ENCODE peak calls at places on chromosomes 3 and 15, in six cellular contexts. O is IMR-90, Y is H9, Z is neuronal stem cell, W is H1, B is mesenchymal stem cell. K is an unnamed sample.
A peak's percentile ranks its signal among the peaks of the same experiment; 100 is the strongest.

GRCh38 chr15:32888221-32888761 is 170.5 kb downstream of the GREM1 start:
- DNase-seq in O (peak; percentile 38), W (no peak), Y (no peak), B (no peak), Z (no peak), K (no peak)

GRCh38 chr3:24562874-24563273 is 68.2 kb upstream of the THRB start:
- DNase-seq in Z (no peak), O (no peak), W (no peak), Y (no peak), B (no peak), K (no peak)

GRCh38 chr3:61811652-61812051 is 250.3 kb downstream of the PTPRG start:
- DNase-seq in B (no peak), O (no peak), Z (no peak), Y (no peak), W (no peak), K (no peak)

GRCh38 chr15:28889346-28889745 is 3.6 kb downstream of the APBA2 start:
- DNase-seq in W (no peak), O (no peak), Z (no peak), B (no peak), Y (no peak), K (no peak)

GRCh38 chr3:151379083-151379734 is 5.3 kb downstream of the P2RY12 start:
- DNase-seq in Z (peak; percentile 11), Y (peak; percentile 65), B (peak; percentile 28), O (no peak), W (peak; percentile 63), K (no peak)

GRCh38 chr15:75335705-75336355 is at the start of gene COMMD4:
- DNase-seq in Z (peak; percentile 94), Y (peak; percentile 95), B (peak; percentile 95), O (peak; percentile 95), W (peak; percentile 95), K (peak; percentile 98)

GRCh38 chr15:72797338-72797689 is 13.8 kb upstream of the ADPGK start:
- DNase-seq in O (no peak), Y (peak; percentile 38), W (no peak), B (no peak), Z (no peak), K (no peak)

GRCh38 chr3:151538706-151539403 is 78.0 kb upstream of the IGSF10 start:
- DNase-seq in Z (no peak), B (no peak), W (no peak), O (peak; percentile 30), Y (no peak), K (no peak)

GRCh38 chr15:67093146-67093874 is 27.9 kb downstream of the SMAD3 start:
- DNase-seq in Y (no peak), W (no peak), B (no peak), O (no peak), Z (no peak), K (no peak)

GRCh38 chr3:151871639-151872468 is 1.6 kb upstream of the SUCNR1 start:
- DNase-seq in B (peak; percentile 41), O (no peak), W (no peak), Y (no peak), Z (no peak), K (peak; percentile 51)

GRCh38 chr3:189160519-189161309 is 11.1 kb upstream of the TPRG1 start:
- DNase-seq in Y (no peak), W (no peak), B (no peak), Z (no peak), O (no peak), K (peak; percentile 86)

GRCh38 chr3:38314767-38315487 is 31.7 kb upstream of the XYLB start:
- DNase-seq in Y (no peak), B (no peak), O (no peak), Z (no peak), W (peak; percentile 41), K (no peak)

GRCh38 chr15:69634860-69635259 is 182.2 kb downstream of the RPLP1 start:
- DNase-seq in O (no peak), Z (no peak), B (no peak), Y (no peak), W (no peak), K (no peak)

GRCh38 chr15:99014803-99015676 is 7.4 kb upstream of the PGPEP1L start:
- DNase-seq in Z (peak; percentile 78), O (peak; percentile 72), B (peak; percentile 78), Y (peak; percentile 84), W (peak; percentile 85), K (peak; percentile 77)

GRCh38 chr15:33091983-33092688 is 102.4 kb downstream of the FMN1 start:
- DNase-seq in W (no peak), Z (no peak), Y (no peak), B (no peak), O (peak; percentile 47), K (no peak)

GRCh38 chr3:71398157-71398836 is 185.2 kb downstream of the FOXP1 start:
- DNase-seq in B (no peak), Y (no peak), O (no peak), W (no peak), Z (no peak), K (no peak)

GRCh38 chr3:190032924-190033323 is 87.8 kb downstream of the P3H2 start:
- DNase-seq in Z (no peak), O (no peak), Y (peak; percentile 84), B (no peak), W (no peak), K (no peak)

GRCh38 chr3:8497582-8497981 is 4.0 kb upstream of the LMCD1 start:
- DNase-seq in B (peak; percentile 70), Y (no peak), O (peak; percentile 66), Z (no peak), W (no peak), K (peak; percentile 73)

GRCh38 chr15:100862162-100862561 is 17.5 kb upstream of the ALDH1A3 start:
- DNase-seq in O (no peak), B (no peak), Y (peak; percentile 13), Z (no peak), W (no peak), K (no peak)

GRCh38 chr3:124597273-124597672 is 133.0 kb upstream of the UMPS start:
- DNase-seq in Y (no peak), B (no peak), W (no peak), Z (no peak), O (no peak), K (no peak)

GRCh38 chr15:100879461-100880138 is at the start of gene ALDH1A3:
- DNase-seq in O (peak; percentile 16), Z (no peak), W (no peak), B (peak; percentile 48), Y (peak; percentile 52), K (no peak)

GRCh38 chr3:194140520-194141414 is 4.8 kb downstream of the HES1 start:
- DNase-seq in B (peak; percentile 90), Y (peak; percentile 86), W (peak; percentile 79), O (no peak), Z (peak; percentile 44), K (peak; percentile 83)

GRCh38 chr3:119609301-119609700 is 11.6 kb downstream of the PLA1A start:
- DNase-seq in O (no peak), Y (no peak), W (no peak), Z (no peak), B (no peak), K (peak; percentile 24)

GRCh38 chr15:70741107-70741511 is 22.2 kb downstream of the UACA start:
- DNase-seq in Z (no peak), B (peak; percentile 88), O (peak; percentile 90), W (no peak), Y (no peak), K (no peak)

GRCh38 chr15:87971076-87971475 is 285.5 kb downstream of the NTRK3 start:
- DNase-seq in B (no peak), W (no peak), Z (no peak), O (no peak), Y (no peak), K (no peak)

GRCh38 chr3:165383381-165383780 is 187.2 kb upstream of the SLITRK3 start:
- DNase-seq in B (peak; percentile 10), W (no peak), O (no peak), Y (no peak), Z (no peak), K (no peak)

GRCh38 chr15:65085990-65086679 is 9.6 kb downstream of the KBTBD13 start:
- DNase-seq in Y (peak; percentile 82), W (peak; percentile 77), Z (no peak), B (no peak), O (peak; percentile 16), K (peak; percentile 26)

GRCh38 chr3:151999936-152000335 is 126.5 kb downstream of the SUCNR1 start:
- DNase-seq in Y (no peak), Z (no peak), B (no peak), W (no peak), O (no peak), K (no peak)

GRCh38 chr15:58736244-58736643 is 13.3 kb downstream of the ADAM10 start:
- DNase-seq in B (no peak), W (no peak), Z (no peak), Y (no peak), O (no peak), K (no peak)

GRCh38 chr15:39731266-39731665 is 51.4 kb downstream of the FSIP1 start:
- DNase-seq in O (no peak), Z (no peak), B (no peak), W (no peak), Y (no peak), K (no peak)
- H3K14ac ChIP-seq in O (no peak overlapping the region), Z (no peak overlapping the region), B (no peak overlapping the region), W (no peak overlapping the region), Y (no peak overlapping the region), K (no peak overlapping the region)

GRCh38 chr15:62854420-62855084 is 188.0 kb upstream of the TPM1 start:
- DNase-seq in W (peak; percentile 34), Y (no peak), O (no peak), B (no peak), Z (no peak), K (no peak)
- H3K14ac ChIP-seq in W (no peak overlapping the region), Y (no peak overlapping the region), O (peak overlapping the region; percentile 6), B (no peak overlapping the region), Z (no peak overlapping the region), K (peak overlapping the region; percentile 57)

DNA sequence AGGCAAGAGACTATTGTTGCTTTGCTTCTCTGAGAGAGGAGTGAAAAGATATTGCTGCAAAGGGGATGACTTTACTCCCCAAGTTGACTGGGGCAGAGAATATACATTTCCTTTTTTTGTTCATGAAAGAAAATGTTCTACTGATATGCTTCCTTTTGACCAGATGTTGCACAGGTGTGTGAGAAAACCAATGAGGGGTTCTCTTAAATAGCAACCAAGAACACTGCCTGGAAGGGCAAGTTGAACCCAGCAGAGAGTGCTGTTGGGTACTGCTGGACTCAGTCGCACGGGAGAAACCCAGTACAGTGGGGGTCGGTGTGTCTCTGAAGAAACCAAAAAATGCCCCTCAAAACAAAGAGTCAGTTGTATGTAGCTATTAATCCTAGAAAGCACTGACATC is 101.2 kb downstream of the CHST2 start:
- DNase-seq in Y (no peak), O (no peak), W (no peak), Z (no peak), B (no peak), K (no peak)
- H3K14ac ChIP-seq in Y (no peak overlapping the region), O (no peak overlapping the region), W (no peak overlapping the region), Z (no peak overlapping the region), B (no peak overlapping the region), K (no peak overlapping the region)

DNA sequence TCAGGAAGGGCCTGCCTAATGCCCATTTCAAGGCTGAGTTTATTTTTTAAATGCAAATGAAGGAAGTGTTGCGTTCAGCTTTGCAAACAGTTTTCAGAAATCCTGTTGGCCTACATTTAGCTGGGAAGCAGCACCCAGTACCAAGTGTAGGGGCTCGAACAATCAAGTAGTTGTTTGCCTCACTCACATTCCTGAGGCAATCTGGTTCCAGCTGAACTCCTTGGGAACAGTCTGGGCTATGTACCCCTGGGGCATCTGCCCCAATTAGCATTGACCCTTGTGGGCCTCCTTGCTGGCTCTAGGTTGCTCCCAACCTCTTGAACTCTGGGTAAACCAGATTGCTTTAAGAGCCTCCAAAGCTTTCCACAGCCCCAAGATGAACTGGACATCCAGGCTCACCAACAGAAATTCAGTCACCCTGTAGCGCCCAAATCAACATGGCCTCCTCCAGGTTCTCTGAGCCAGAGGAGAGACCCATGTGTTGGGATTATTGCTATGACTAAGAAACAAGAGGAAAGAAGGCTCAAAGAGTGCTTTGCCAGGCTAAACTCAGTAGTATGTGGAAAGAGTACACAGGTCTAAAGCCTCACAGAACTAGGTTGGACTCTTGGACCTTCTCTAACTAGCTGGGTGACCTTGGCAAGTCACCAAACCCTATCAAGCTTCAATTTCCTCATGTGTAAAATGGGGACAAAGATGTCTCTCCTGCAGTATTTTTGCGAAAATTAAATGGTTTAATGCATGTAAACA is 532.7 kb downstream of the SOX2 start:
- DNase-seq in B (no peak), O (no peak), Y (no peak), Z (no peak), W (no peak), K (no peak)
- H3K14ac ChIP-seq in B (no peak overlapping the region), O (no peak overlapping the region), Y (no peak overlapping the region), Z (no peak overlapping the region), W (no peak overlapping the region), K (no peak overlapping the region)

K was measured in trophoblast cell.